ENCODE peak calls at places on chromosomes 16 and 17, in five cellular contexts. X is heart right ventricle, E is GM23338, M is right cardiac atrium, D is A549. P is an unnamed sample.

GRCh38 chr16:74466872-74467271 is 45.6 kb upstream of the CLEC18B start:
- ATAC-seq in X (no peak), E (no peak), M (no peak), D (no peak), P (no peak)

GRCh38 chr16:7992616-7993015 is 597.7 kb downstream of the TMEM114 start:
- ATAC-seq in X (no peak), E (no peak), M (no peak), D (no peak), P (no peak)

GRCh38 chr16:77409311-77409710 is 25.5 kb downstream of the ADAMTS18 start:
- ATAC-seq in X (no peak), E (no peak), M (no peak), D (no peak), P (no peak)

GRCh38 chr17:64732336-64733006 is 70.4 kb upstream of the SMURF2 start:
- ATAC-seq in X (peak), E (no peak), M (peak), D (peak), P (peak)

GRCh38 chr17:40107266-40107980 is 7.0 kb upstream of the NR1D1 start:
- ATAC-seq in X (no peak), E (no peak), M (no peak), D (no peak), P (peak)

GRCh38 chr16:4892356-4893102 is 44.4 kb downstream of the PPL start:
- ATAC-seq in X (peak), E (no peak), M (peak), D (no peak), P (no peak)

GRCh38 chr17:59287452-59287851 is 44.0 kb upstream of the YPEL2 start:
- ATAC-seq in X (peak), E (no peak), M (peak), D (no peak), P (peak)

GRCh38 chr16:73058616-73059409 is 10.9 kb upstream of the ZFHX3 start:
- ATAC-seq in X (peak), E (peak), M (peak), D (peak), P (peak)

GRCh38 chr17:57876866-57877237 is 27.0 kb upstream of the MRPS23 start:
- ATAC-seq in X (no peak), E (no peak), M (no peak), D (no peak), P (no peak)

GRCh38 chr17:2946130-2946529 is 117.3 kb downstream of the OR1D5 start:
- ATAC-seq in X (peak), E (no peak), M (peak), D (no peak), P (no peak)

GRCh38 chr17:1006054-1006453 is 9.1 kb downstream of the TIMM22 start:
- ATAC-seq in X (no peak), E (peak), M (no peak), D (no peak), P (no peak)

GRCh38 chr17:34131386-34131785 is 123.7 kb upstream of the CCL2 start:
- ATAC-seq in X (peak), E (no peak), M (no peak), D (no peak), P (no peak)

GRCh38 chr16:53055603-53056527 is 1.1 kb downstream of the CHD9 start:
- ATAC-seq in X (peak), E (peak), M (peak), D (peak), P (peak)

GRCh38 chr16:80147021-80147680 is 393.6 kb upstream of the DYNLRB2 start:
- ATAC-seq in X (no peak), E (no peak), M (no peak), D (no peak), P (no peak)

GRCh38 chr17:27798376-27798775 is 2.0 kb downstream of the NOS2 start:
- ATAC-seq in X (no peak), E (no peak), M (no peak), D (no peak), P (no peak)

GRCh38 chr17:73410586-73411329 is 99.0 kb upstream of the CDC42EP4 start:
- ATAC-seq in X (peak), E (no peak), M (peak), D (peak), P (peak)

GRCh38 chr16:66344533-66345145 is 21.9 kb upstream of the CDH5 start:
- ATAC-seq in X (no peak), E (no peak), M (peak), D (no peak), P (no peak)

GRCh38 chr16:83482545-83483162 is 325.1 kb upstream of the HSBP1 start:
- ATAC-seq in X (peak), E (no peak), M (peak), D (no peak), P (no peak)

GRCh38 chr17:73284906-73285602 is 23.4 kb upstream of the CPSF4L start:
- ATAC-seq in X (no peak), E (no peak), M (no peak), D (no peak), P (no peak)

GRCh38 chr17:62966426-62967110 is 533 bp downstream of the TANC2 start:
- ATAC-seq in X (peak), E (peak), M (peak), D (peak), P (peak)

GRCh38 chr17:82443465-82444283 is 6.9 kb downstream of the CYBC1 start:
- ATAC-seq in X (no peak), E (no peak), M (no peak), D (no peak), P (no peak)

GRCh38 chr17:4587803-4588202 is 3.5 kb downstream of the SMTNL2 start:
- ATAC-seq in X (peak), E (no peak), M (peak), D (no peak), P (no peak)

GRCh38 chr16:77373726-77374125 is 61.1 kb downstream of the ADAMTS18 start:
- ATAC-seq in X (no peak), E (no peak), M (no peak), D (no peak), P (no peak)

GRCh38 chr16:17901309-17901708 is 430.5 kb upstream of the XYLT1 start:
- ATAC-seq in X (no peak), E (no peak), M (no peak), D (no peak), P (no peak)

GRCh38 chr17:46122486-46122871 is 70.8 kb downstream of the KANSL1 start:
- ATAC-seq in X (no peak), E (no peak), M (no peak), D (no peak), P (no peak)

GRCh38 chr17:42865638-42866094 is 14.7 kb downstream of the AOC3 start:
- ATAC-seq in X (no peak), E (no peak), M (no peak), D (no peak), P (no peak)
- H3K4me3 ChIP-seq in X (no peak), E (no peak), M (no peak), D (no peak), P (no peak)

DNA sequence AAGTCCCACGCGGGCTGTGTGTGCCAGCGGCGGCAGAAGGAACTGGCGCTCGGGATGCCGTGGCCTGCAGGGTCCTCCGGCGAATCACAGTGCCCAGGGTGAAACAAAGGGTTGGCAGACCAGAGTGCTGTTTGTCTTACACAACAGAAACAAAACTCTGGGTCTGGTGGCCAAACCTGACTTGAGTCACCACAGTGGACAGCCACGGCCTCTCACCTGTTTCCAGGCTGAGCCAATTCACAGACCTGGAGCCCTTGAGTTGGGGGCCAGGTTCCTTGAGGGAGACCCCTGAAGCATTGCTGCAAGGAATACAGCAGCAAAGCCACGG is 2.1 kb upstream of the CHMP6 start:
- ATAC-seq in X (no peak), E (no peak), M (no peak), D (no peak), P (no peak)
- H3K4me3 ChIP-seq in X (no peak), E (no peak), M (no peak), D (no peak), P (no peak)

GRCh38 chr16:50015631-50016030 is 9.4 kb upstream of the CNEP1R1 start:
- ATAC-seq in X (no peak), E (no peak), M (no peak), D (no peak), P (no peak)
- H3K4me3 ChIP-seq in X (no peak), E (no peak), M (no peak), D (no peak), P (no peak)

GRCh38 chr17:42669705-42670198 is 7.0 kb downstream of the PLEKHH3 start:
- ATAC-seq in X (no peak), E (peak), M (no peak), D (no peak), P (no peak)
- H3K4me3 ChIP-seq in X (no peak), E (peak), M (no peak), D (no peak), P (no peak)

GRCh38 chr17:48053758-48054237 is 5.6 kb downstream of the NFE2L1 start:
- ATAC-seq in X (no peak), E (no peak), M (no peak), D (no peak), P (no peak)

GRCh38 chr17:48051706-48052486 is 3.7 kb downstream of the NFE2L1 start:
- ATAC-seq in X (peak), E (no peak), M (peak), D (no peak), P (no peak)

GRCh38 chr17:48051278-48051677 is 3.1 kb downstream of the NFE2L1 start:
- ATAC-seq in X (no peak), E (no peak), M (no peak), D (no peak), P (no peak)

GRCh38 chr17:48054238-48055185 is 6.4 kb downstream of the NFE2L1 start:
- ATAC-seq in X (peak), E (peak), M (peak), D (no peak), P (peak)

GRCh38 chr17:48052956-48053757 is 5.0 kb downstream of the NFE2L1 start:
- ATAC-seq in X (peak), E (no peak), M (peak), D (no peak), P (peak)
- H3K4me3 ChIP-seq in X (peak), E (peak), M (peak), D (peak), P (peak)

GRCh38 chr16:10581507-10581906 is 1.1 kb upstream of the EMP2 start:
- ATAC-seq in X (no peak), E (no peak), M (no peak), D (no peak), P (no peak)
- H3K4me3 ChIP-seq in X (no peak), E (peak), M (no peak), D (no peak), P (no peak)